ENCODE peak calls at places on chromosomes 7 and 10, in eight cellular contexts. W is upper lobe of left lung, Y is stomach, Q is suprapubic skin, J is lower leg skin, B is A549, O is HepG2, D is heart left ventricle. N is an unnamed sample.

GRCh38 chr7:14054125-14054524 is 64.7 kb upstream of the ETV1 start:
- DNase-seq in W (no peak), Y (no peak), Q (no peak), J (no peak), B (no peak), O (no peak), D (no peak), N (no peak)

GRCh38 chr7:81887098-81887497 is 117.3 kb upstream of the HGF start:
- DNase-seq in W (no peak), Y (no peak), Q (no peak), J (no peak), B (no peak), O (no peak), D (no peak), N (no peak)

GRCh38 chr10:108303149-108303548 is 1138.6 kb upstream of the SORCS1 start:
- DNase-seq in W (no peak), Y (no peak), Q (no peak), J (no peak), B (no peak), O (no peak), D (no peak), N (no peak)

GRCh38 chr7:46972205-46972604 is 609.7 kb downstream of the TNS3 start:
- DNase-seq in W (no peak), Y (no peak), Q (no peak), J (no peak), B (peak; percentile 20), O (no peak), D (no peak), N (no peak)

GRCh38 chr10:23432161-23432560 is 6.7 kb upstream of the OTUD1 start:
- DNase-seq in W (no peak), Y (no peak), Q (no peak), J (no peak), B (no peak), O (no peak), D (no peak), N (no peak)

GRCh38 chr7:44980393-44981034 is 1.7 kb upstream of the MYO1G start:
- DNase-seq in W (peak; percentile 75), Y (no peak), Q (no peak), J (no peak), B (no peak), O (no peak), D (peak; percentile 37), N (peak; percentile 22)

GRCh38 chr10:70964281-70964680 is 75.9 kb upstream of the PCBD1 start:
- DNase-seq in W (no peak), Y (no peak), Q (no peak), J (no peak), B (no peak), O (no peak), D (no peak), N (no peak)

GRCh38 chr7:152054377-152055230 is 29.1 kb downstream of the GALNT11 start:
- DNase-seq in W (no peak), Y (no peak), Q (no peak), J (no peak), B (no peak), O (peak; percentile 68), D (no peak), N (peak; percentile 70)

GRCh38 chr10:132065491-132066105 is at the start of gene JAKMIP3:
- DNase-seq in W (peak; percentile 52), Y (peak; percentile 35), Q (peak; percentile 76), J (peak; percentile 84), B (peak; percentile 82), O (peak; percentile 72), D (peak; percentile 46), N (peak; percentile 76)

GRCh38 chr7:157514306-157514705 is 177.5 kb downstream of the DNAJB6 start:
- DNase-seq in W (no peak), Y (peak; percentile 21), Q (no peak), J (peak; percentile 60), B (no peak), O (no peak), D (no peak), N (no peak)

GRCh38 chr7:94296886-94297285 is 97.8 kb upstream of the COL1A2 start:
- DNase-seq in W (no peak), Y (no peak), Q (no peak), J (no peak), B (no peak), O (no peak), D (no peak), N (no peak)

GRCh38 chr10:31187182-31187581 is 131.8 kb upstream of the ZEB1 start:
- DNase-seq in W (no peak), Y (no peak), Q (no peak), J (no peak), B (no peak), O (no peak), D (no peak), N (no peak)

GRCh38 chr7:93196331-93196730 is 29.9 kb downstream of the HEPACAM2 start:
- DNase-seq in W (no peak), Y (no peak), Q (no peak), J (no peak), B (no peak), O (no peak), D (peak; percentile 23), N (no peak)

DNA sequence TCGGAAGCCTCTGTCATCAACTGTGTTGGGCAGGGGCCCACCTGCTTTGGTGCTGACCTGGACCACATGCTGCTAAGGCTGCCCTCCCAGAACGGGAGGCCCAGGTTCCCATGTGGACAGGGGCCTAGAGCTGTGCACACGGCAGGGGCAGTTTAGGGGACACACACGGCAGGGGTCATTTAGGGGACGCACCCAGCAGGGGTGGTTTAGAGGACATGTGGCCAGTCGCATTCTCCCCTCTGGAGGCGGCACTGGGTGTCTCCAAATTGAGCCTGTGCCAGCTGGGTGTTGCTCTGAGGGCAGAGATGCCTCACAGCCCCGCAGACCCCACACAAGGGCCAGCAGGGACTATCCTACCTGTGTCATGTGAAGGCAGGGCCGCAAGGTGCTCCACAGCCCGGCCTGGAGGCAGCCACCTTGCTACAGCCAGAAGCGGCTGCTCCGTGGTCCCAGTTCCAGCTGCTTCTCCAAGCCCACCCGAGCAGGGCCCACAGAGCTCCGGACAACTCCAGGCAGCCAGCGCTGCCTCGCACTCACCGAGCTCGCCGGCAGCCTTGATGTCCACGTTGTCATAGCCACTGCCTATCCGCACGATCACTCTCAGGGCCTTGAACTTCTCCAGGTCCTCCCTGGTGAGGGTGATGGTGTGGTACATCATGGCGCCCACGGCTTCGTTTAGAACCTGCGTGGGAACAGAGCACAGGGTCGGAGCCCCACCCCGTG is 60.7 kb downstream of the ZRANB1 start:
- DNase-seq in W (peak; percentile 14), Y (peak; percentile 22), Q (peak; percentile 72), J (peak; percentile 80), B (no peak), O (no peak), D (peak; percentile 37), N (peak; percentile 14)
- H3K4me3 ChIP-seq in W (no peak overlapping the region), Y (no peak overlapping the region), Q (no peak overlapping the region), J (no peak overlapping the region), B (no peak overlapping the region), O (no peak overlapping the region), D (no peak overlapping the region), N (no peak overlapping the region)

GRCh38 chr7:128848289-128849155 is 14.1 kb upstream of the ATP6V1F start:
- DNase-seq in W (no peak), Y (no peak), Q (no peak), J (no peak), B (no peak), O (no peak), D (no peak), N (no peak)

GRCh38 chr7:128845987-128846386 is 15.8 kb downstream of the FLNC start:
- DNase-seq in W (no peak), Y (no peak), Q (no peak), J (no peak), B (no peak), O (no peak), D (no peak), N (no peak)

GRCh38 chr7:128845475-128845874 is 15.3 kb downstream of the FLNC start:
- DNase-seq in W (no peak), Y (no peak), Q (no peak), J (no peak), B (no peak), O (no peak), D (no peak), N (no peak)

GRCh38 chr7:128847721-128848211 is 14.9 kb upstream of the ATP6V1F start:
- DNase-seq in W (no peak), Y (no peak), Q (no peak), J (no peak), B (no peak), O (no peak), D (no peak), N (no peak)

GRCh38 chr7:128846781-128847444 is 15.7 kb upstream of the ATP6V1F start:
- DNase-seq in W (no peak), Y (no peak), Q (no peak), J (no peak), B (no peak), O (no peak), D (no peak), N (no peak)
- TF ChIP-seq POLR2A in W (no peak), Y (no peak), Q (no peak), J (no peak), B (no peak), O (no peak), D (no peak), N (no peak)

DNA sequence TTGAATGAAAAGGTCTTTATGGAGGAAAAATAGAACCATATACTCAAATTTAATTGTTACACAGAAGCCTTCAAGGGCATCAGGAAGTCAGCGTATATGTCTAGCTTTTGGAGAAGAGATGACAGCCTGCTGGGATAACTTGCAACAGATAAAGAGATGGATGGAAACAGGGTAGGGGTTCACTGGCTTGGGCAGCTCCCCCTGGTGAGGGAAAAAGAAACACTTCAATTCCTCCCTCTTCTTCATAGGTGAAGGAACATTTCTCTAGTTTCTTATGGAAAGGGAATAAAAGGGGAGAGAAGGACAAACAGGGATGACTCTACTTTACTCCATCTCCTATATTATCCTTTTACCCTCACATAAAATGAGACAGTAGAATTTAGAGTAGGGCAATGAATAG is 635.7 kb downstream of the PHTF2 start:
- DNase-seq in W (no peak), Y (no peak), Q (no peak), J (no peak), B (no peak), O (no peak), D (no peak), N (no peak)
- TF ChIP-seq CTCF in W (no peak), Y (no peak), Q (no peak), J (no peak), B (no peak), O (peak; percentile 10), D (no peak), N (no peak)

DNA sequence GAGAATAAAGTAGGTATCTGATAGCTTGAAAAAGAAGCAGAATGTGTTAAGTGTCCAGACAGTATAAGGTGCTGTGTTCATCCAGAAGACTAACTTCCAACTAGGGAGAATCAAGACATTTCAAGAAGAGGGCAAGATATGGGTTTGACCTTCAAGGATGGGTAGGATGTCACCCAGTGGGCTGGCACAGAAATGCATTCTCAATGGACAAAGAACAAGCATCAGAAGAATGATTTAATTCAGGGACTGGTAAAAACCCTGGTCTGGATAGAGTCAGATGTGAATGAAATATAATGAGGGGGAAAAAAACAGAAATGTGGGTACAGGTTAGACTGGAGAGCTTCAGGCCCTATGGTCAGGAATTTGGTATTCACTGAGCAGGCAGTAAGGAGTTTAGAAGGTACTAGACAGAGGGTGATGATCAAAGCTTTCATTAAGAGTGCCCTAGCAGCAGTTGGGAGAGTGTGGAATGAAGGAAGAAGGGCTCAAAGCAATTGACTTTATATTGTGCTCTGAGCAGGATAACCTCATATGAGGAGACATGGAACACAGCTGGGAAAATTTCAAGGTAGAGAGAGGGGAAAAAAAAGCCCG is 180.7 kb upstream of the ANK3 start:
- DNase-seq in W (no peak), Y (no peak), Q (no peak), J (no peak), B (no peak), O (no peak), D (no peak), N (no peak)
- H3K4me3 ChIP-seq in W (no peak overlapping the region), Y (no peak overlapping the region), Q (no peak overlapping the region), J (no peak overlapping the region), B (no peak overlapping the region), O (no peak overlapping the region), D (no peak overlapping the region), N (no peak overlapping the region)

GRCh38 chr10:103849880-103850571 is 5.3 kb downstream of the SH3PXD2A start:
- DNase-seq in W (no peak), Y (no peak), Q (peak; percentile 79), J (no peak), B (no peak), O (no peak), D (peak; percentile 43), N (no peak)
- TF ChIP-seq POLR2A in W (no peak), Y (no peak), Q (no peak), J (no peak), B (no peak), O (no peak), D (no peak), N (no peak)